ENCODE peak calls at places on chromosomes 3 and 15, in four cellular contexts. T, Z, Y and W are unnamed samples.

GRCh38 chr3:23822559-23822958 is 16.8 kb downstream of the UBE2E1 start:
- DNase-seq in T (no peak), Z (no peak), Y (no peak), W (no peak)

GRCh38 chr3:111072016-111072891 is 638 bp downstream of the NECTIN3 start:
- DNase-seq in T (no peak), Z (no peak), Y (no peak), W (no peak)

GRCh38 chr15:98794754-98795153 is 146.4 kb downstream of the IGF1R start:
- DNase-seq in T (no peak), Z (no peak), Y (no peak), W (no peak)

GRCh38 chr3:187292631-187293513 is 1.3 kb upstream of the MASP1 start:
- DNase-seq in T (no peak), Z (no peak), Y (no peak), W (no peak)

GRCh38 chr3:71430941-71431552 is 152.5 kb downstream of the FOXP1 start:
- DNase-seq in T (no peak), Z (no peak), Y (no peak), W (no peak)

GRCh38 chr3:98884675-98885371 is 16.7 kb downstream of the DCBLD2 start:
- DNase-seq in T (no peak), Z (no peak), Y (no peak), W (no peak)

GRCh38 chr3:17023006-17023664 is 138.4 kb downstream of the PLCL2 start:
- DNase-seq in T (peak), Z (no peak), Y (no peak), W (no peak)

GRCh38 chr3:159795776-159796175 is 192.9 kb upstream of the IL12A start:
- DNase-seq in T (no peak), Z (no peak), Y (no peak), W (no peak)

GRCh38 chr3:188288153-188288552 is 134.2 kb downstream of the LPP start:
- DNase-seq in T (no peak), Z (no peak), Y (no peak), W (no peak)

GRCh38 chr3:75886971-75887526 is 101.7 kb upstream of the ZNF717 start:
- DNase-seq in T (no peak), Z (no peak), Y (no peak), W (no peak)

GRCh38 chr15:60745469-60745971 is 266.6 kb upstream of the ICE2 start:
- DNase-seq in T (no peak), Z (no peak), Y (no peak), W (no peak)

GRCh38 chr3:184558726-184559125 is 2.9 kb upstream of the EPHB3 start:
- DNase-seq in T (no peak), Z (no peak), Y (no peak), W (no peak)

GRCh38 chr3:52136513-52136912 is 17.7 kb downstream of the POC1A start:
- DNase-seq in T (no peak), Z (no peak), Y (no peak), W (no peak)

GRCh38 chr3:184619348-184619747 is 57.8 kb downstream of the EPHB3 start:
- DNase-seq in T (no peak), Z (no peak), Y (no peak), W (no peak)

GRCh38 chr15:87267798-87268197 is 988.7 kb downstream of the NTRK3 start:
- DNase-seq in T (no peak), Z (no peak), Y (no peak), W (no peak)

GRCh38 chr15:98778960-98779359 is 130.6 kb downstream of the IGF1R start:
- DNase-seq in T (no peak), Z (no peak), Y (no peak), W (no peak)

GRCh38 chr3:83895892-83896291 is 1062.9 kb upstream of the CADM2 start:
- DNase-seq in T (no peak), Z (no peak), Y (no peak), W (no peak)

GRCh38 chr3:10602769-10603768 is 97.7 kb upstream of the ATP2B2 start:
- DNase-seq in T (peak), Z (no peak), Y (no peak), W (peak)

GRCh38 chr3:55489804-55490132 is 2.7 kb upstream of the WNT5A start:
- DNase-seq in T (no peak), Z (no peak), Y (no peak), W (no peak)

GRCh38 chr3:52685285-52685704 is 418 bp downstream of the PBRM1 start:
- DNase-seq in T (no peak), Z (peak), Y (peak), W (peak)

GRCh38 chr15:99845009-99845408 is 111.8 kb upstream of the LYSMD4 start:
- DNase-seq in T (no peak), Z (no peak), Y (no peak), W (no peak)

GRCh38 chr3:99536555-99537314 is 101.7 kb upstream of the COL8A1 start:
- DNase-seq in T (no peak), Z (no peak), Y (no peak), W (no peak)

GRCh38 chr3:23017800-23018199 is 185.3 kb upstream of the UBE2E2 start:
- DNase-seq in T (no peak), Z (no peak), Y (no peak), W (no peak)

GRCh38 chr15:89888214-89888804 is 5.5 kb downstream of the AP3S2 start:
- DNase-seq in T (no peak), Z (no peak), Y (peak), W (no peak)

GRCh38 chr3:190101320-190102117 is 19.2 kb downstream of the P3H2 start:
- DNase-seq in T (no peak), Z (no peak), Y (no peak), W (no peak)

GRCh38 chr3:39809995-39810595 is 686 bp downstream of the MYRIP start:
- DNase-seq in T (no peak), Z (no peak), Y (no peak), W (peak)

GRCh38 chr3:43378066-43378935 is 92.0 kb downstream of the SNRK start:
- DNase-seq in T (peak), Z (peak), Y (peak), W (peak)

GRCh38 chr3:156207802-156208685 is 87.7 kb downstream of the KCNAB1 start:
- DNase-seq in T (no peak), Z (no peak), Y (no peak), W (no peak)

GRCh38 chr15:39232512-39232911 is 348.4 kb upstream of the THBS1 start:
- DNase-seq in T (no peak), Z (no peak), Y (no peak), W (no peak)

GRCh38 chr15:35618260-35619188 is 72.6 kb upstream of the DPH6 start:
- DNase-seq in T (no peak), Z (no peak), Y (no peak), W (no peak)

GRCh38 chr3:8455451-8456117 is 46.0 kb upstream of the LMCD1 start:
- DNase-seq in T (no peak), Z (no peak), Y (no peak), W (no peak)

GRCh38 chr3:8456118-8456811 is 45.4 kb upstream of the LMCD1 start:
- DNase-seq in T (no peak), Z (no peak), Y (no peak), W (no peak)

GRCh38 chr3:8458711-8459110 is 42.9 kb upstream of the LMCD1 start:
- DNase-seq in T (no peak), Z (no peak), Y (no peak), W (no peak)

GRCh38 chr3:8458235-8458634 is 43.4 kb upstream of the LMCD1 start:
- DNase-seq in T (no peak), Z (peak), Y (no peak), W (no peak)

GRCh38 chr3:8457039-8457438 is 44.6 kb upstream of the LMCD1 start:
- DNase-seq in T (no peak), Z (no peak), Y (no peak), W (no peak)
- TF ChIP-seq SPI1 in T (no peak), Z (no peak), Y (no peak), W (no peak)

GRCh38 chr3:37700849-37701248 is 160.8 kb upstream of the CTDSPL start:
- DNase-seq in T (no peak), Z (no peak), Y (no peak), W (no peak)

GRCh38 chr3:37703633-37704032 is 158.0 kb upstream of the CTDSPL start:
- DNase-seq in T (no peak), Z (no peak), Y (no peak), W (no peak)

GRCh38 chr3:37704129-37704528 is 157.6 kb upstream of the CTDSPL start:
- DNase-seq in T (no peak), Z (no peak), Y (no peak), W (no peak)

GRCh38 chr3:37702478-37703154 is 159.1 kb upstream of the CTDSPL start:
- DNase-seq in T (no peak), Z (no peak), Y (no peak), W (no peak)

DNA sequence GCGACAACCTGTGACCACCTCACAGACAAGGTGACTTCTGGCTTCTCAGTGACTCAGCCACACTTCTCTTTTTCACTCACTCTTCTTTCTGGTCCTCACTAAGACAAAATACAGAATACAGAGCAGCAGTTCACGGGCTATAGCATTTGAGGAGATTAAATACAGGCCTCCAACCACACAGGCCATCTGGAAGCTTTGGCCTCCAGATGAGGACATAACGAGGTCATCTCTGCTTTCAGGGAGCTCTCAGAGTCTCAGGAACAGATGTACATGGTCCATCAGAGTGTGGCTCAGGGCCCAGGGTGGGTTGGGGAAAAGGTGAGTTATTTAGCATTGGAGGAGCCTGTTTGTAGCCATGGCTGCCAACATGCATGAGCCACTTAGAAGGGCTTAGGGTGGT is 160.0 kb upstream of the CTDSPL start:
- DNase-seq in T (no peak), Z (no peak), Y (no peak), W (no peak)
- TF ChIP-seq SPI1 in T (no peak), Z (no peak), Y (no peak), W (no peak)

GRCh38 chr3:7847521-7847920 is 654.1 kb upstream of the LMCD1 start:
- DNase-seq in T (no peak), Z (no peak), Y (no peak), W (no peak)
- TF ChIP-seq SPI1 in T (no peak), Z (no peak), Y (no peak), W (no peak)

DNA sequence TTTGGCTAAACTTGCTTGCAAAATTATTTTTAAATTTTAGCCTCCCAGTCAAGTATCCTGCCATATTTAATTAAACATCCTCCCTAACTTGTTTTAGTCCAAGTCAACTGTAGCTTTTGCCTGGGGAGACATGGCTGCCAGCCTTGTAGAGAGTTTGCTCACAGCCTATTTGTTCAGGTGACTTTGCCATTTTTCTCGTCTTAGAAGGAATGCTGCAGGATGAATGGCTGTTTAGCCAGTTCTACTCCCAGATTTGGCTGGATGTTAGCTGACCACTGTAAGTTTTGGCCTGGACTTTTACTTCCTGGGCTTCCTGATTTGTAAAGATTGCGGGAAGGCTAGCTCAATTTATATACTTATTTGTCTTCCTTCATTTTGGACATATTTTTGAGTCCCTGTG is 236.4 kb upstream of the SGO1 start:
- DNase-seq in T (no peak), Z (no peak), Y (no peak), W (no peak)
- TF ChIP-seq SPI1 in T (no peak), Z (no peak), Y (no peak), W (no peak)

GRCh38 chr3:38226273-38226672 is 39.3 kb upstream of the SLC22A13 start:
- DNase-seq in T (no peak), Z (no peak), Y (no peak), W (no peak)
- TF ChIP-seq SPI1 in T (no peak), Z (no peak), Y (no peak), W (no peak)

DNA sequence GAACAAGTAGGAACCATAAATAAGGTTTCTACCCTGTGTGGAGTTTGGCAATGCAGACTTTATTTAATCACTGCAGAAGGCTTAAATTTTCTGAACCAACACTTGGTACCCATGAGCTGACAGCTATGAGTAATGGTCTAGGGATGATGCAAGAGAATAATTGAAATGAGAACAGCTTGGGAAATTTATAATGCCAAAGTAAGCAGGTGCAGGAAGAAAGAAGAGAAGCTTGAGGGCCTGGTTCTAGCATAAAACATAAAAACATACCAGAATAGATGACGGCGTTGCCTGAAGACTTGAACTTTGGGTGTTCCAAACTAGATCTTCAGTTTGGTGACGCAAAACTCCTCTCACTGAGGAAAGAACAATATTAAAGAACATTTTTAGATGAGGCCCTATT is 66.9 kb downstream of the IMPG2 start:
- DNase-seq in T (no peak), Z (no peak), Y (no peak), W (no peak)
- TF ChIP-seq SPI1 in T (no peak), Z (no peak), Y (no peak), W (no peak)

GRCh38 chr15:81642451-81642990 is 268.5 kb upstream of the TMC3 start:
- DNase-seq in T (no peak), Z (no peak), Y (no peak), W (no peak)
- TF ChIP-seq SPI1 in T (no peak), Z (no peak), Y (no peak), W (no peak)

DNA sequence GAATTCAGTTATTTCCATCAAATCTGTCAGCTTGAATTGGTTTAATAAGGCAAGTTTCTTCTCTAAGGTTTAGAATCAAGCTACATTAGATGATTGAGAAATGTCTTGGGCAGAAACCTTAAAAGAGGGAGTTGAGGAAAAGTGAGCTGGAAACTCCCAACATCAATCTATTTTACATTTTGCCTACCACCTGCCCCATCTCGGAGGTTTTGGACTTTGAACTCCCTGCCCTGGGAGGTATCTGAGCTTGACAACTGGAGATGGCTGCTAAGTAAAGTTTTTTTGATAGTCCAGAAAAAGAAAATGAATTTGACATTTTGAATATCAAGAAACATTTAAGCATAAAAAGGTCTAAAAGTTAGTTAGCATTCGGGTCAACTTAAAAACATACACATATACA is 234.2 kb downstream of the NFKBIZ start:
- DNase-seq in T (no peak), Z (no peak), Y (no peak), W (no peak)
- TF ChIP-seq SPI1 in T (no peak), Z (no peak), Y (no peak), W (no peak)

GRCh38 chr15:83057660-83058376 is 9.2 kb downstream of the BTBD1 start:
- DNase-seq in T (no peak), Z (no peak), Y (no peak), W (no peak)
- TF ChIP-seq SPI1 in T (no peak), Z (no peak), Y (no peak), W (no peak)